ENCODE peak calls at places on chromosomes 2 and 18, in ten cellular contexts. R is RWPE1, E is left ventricle myocardium inferior, T is GM23338, D is SK-N-SH, G is body of pancreas, Q is adrenal gland, J is H1, L is SJSA1, Y is lower lobe of right lung. A is an unnamed sample.

GRCh38 chr18:31546476-31546875 is 45.2 kb upstream of the TTR start:
- DNase-seq in R (no peak), E (no peak), T (no peak), D (no peak), G (no peak), Q (no peak), J (no peak), L (no peak), Y (no peak), A (peak)

GRCh38 chr2:227163445-227163997 is 484 bp downstream of the COL4A4 start:
- DNase-seq in R (no peak), E (no peak), T (peak), D (peak), G (peak), Q (no peak), J (no peak), L (no peak), Y (no peak), A (no peak)

GRCh38 chr2:220499281-220499680 is 871.9 kb downstream of the SLC4A3 start:
- DNase-seq in R (peak), E (peak), T (no peak), D (no peak), G (no peak), Q (no peak), J (no peak), L (peak), Y (no peak), A (no peak)

GRCh38 chr2:74507145-74507925 is at the start of gene PCGF1:
- DNase-seq in R (peak), E (peak), T (peak), D (peak), G (peak), Q (peak), J (peak), L (peak), Y (peak), A (peak)

GRCh38 chr2:55718165-55719008 is 24.7 kb upstream of the PNPT1 start:
- DNase-seq in R (peak), E (no peak), T (peak), D (peak), G (peak), Q (peak), J (peak), L (peak), Y (no peak), A (peak)

GRCh38 chr2:178227187-178227586 is 32.9 kb downstream of the OSBPL6 start:
- DNase-seq in R (peak), E (no peak), T (no peak), D (no peak), G (no peak), Q (no peak), J (no peak), L (no peak), Y (no peak), A (no peak)

GRCh38 chr18:31120594-31120993 is 18.4 kb upstream of the DSC2 start:
- DNase-seq in R (no peak), E (no peak), T (no peak), D (no peak), G (no peak), Q (no peak), J (no peak), L (no peak), Y (no peak), A (no peak)

GRCh38 chr2:73984922-73985317 is 210 bp downstream of the TET3 start:
- DNase-seq in R (no peak), E (peak), T (peak), D (no peak), G (peak), Q (peak), J (peak), L (no peak), Y (peak), A (no peak)

GRCh38 chr18:24763765-24764548 is 303.5 kb downstream of the HRH4 start:
- DNase-seq in R (no peak), E (peak), T (no peak), D (no peak), G (no peak), Q (no peak), J (no peak), L (no peak), Y (no peak), A (peak)

GRCh38 chr2:28052691-28053090 is 162.2 kb downstream of the BABAM2 start:
- DNase-seq in R (no peak), E (no peak), T (no peak), D (no peak), G (no peak), Q (no peak), J (no peak), L (peak), Y (no peak), A (no peak)

GRCh38 chr2:238237441-238237840 is 2.4 kb downstream of the HES6 start:
- DNase-seq in R (no peak), E (no peak), T (no peak), D (no peak), G (no peak), Q (no peak), J (no peak), L (no peak), Y (no peak), A (no peak)

GRCh38 chr2:57190007-57190406 is 856.6 kb upstream of the VRK2 start:
- DNase-seq in R (no peak), E (no peak), T (no peak), D (no peak), G (no peak), Q (no peak), J (no peak), L (no peak), Y (no peak), A (no peak)

GRCh38 chr2:213733893-213734292 is 449.6 kb downstream of the SPAG16 start:
- DNase-seq in R (no peak), E (no peak), T (no peak), D (no peak), G (no peak), Q (no peak), J (no peak), L (no peak), Y (no peak), A (no peak)

GRCh38 chr2:132816234-132816633 is 146.2 kb upstream of the LYPD1 start:
- DNase-seq in R (no peak), E (no peak), T (peak), D (no peak), G (no peak), Q (no peak), J (no peak), L (no peak), Y (no peak), A (peak)

GRCh38 chr2:113225505-113226259 is 51.9 kb downstream of the PSD4 start:
- DNase-seq in R (no peak), E (no peak), T (peak), D (peak), G (peak), Q (no peak), J (no peak), L (no peak), Y (no peak), A (peak)

GRCh38 chr2:71646028-71646427 is 192.7 kb downstream of the DYSF start:
- DNase-seq in R (peak), E (peak), T (no peak), D (no peak), G (peak), Q (no peak), J (no peak), L (no peak), Y (no peak), A (no peak)

GRCh38 chr2:73243884-73244570 is 9.9 kb downstream of the CCT7 start:
- DNase-seq in R (peak), E (no peak), T (no peak), D (peak), G (no peak), Q (no peak), J (no peak), L (no peak), Y (no peak), A (peak)

GRCh38 chr2:183010112-183010511 is 28.1 kb downstream of the NCKAP1 start:
- DNase-seq in R (peak), E (peak), T (peak), D (no peak), G (no peak), Q (peak), J (peak), L (no peak), Y (no peak), A (peak)

GRCh38 chr2:220466251-220466691 is 838.8 kb downstream of the SLC4A3 start:
- DNase-seq in R (no peak), E (no peak), T (no peak), D (no peak), G (no peak), Q (no peak), J (no peak), L (no peak), Y (no peak), A (no peak)

GRCh38 chr2:131104487-131105155 is 515 bp upstream of the PLEKHB2 start:
- DNase-seq in R (peak), E (no peak), T (peak), D (peak), G (peak), Q (peak), J (no peak), L (peak), Y (peak), A (peak)

GRCh38 chr2:56287508-56287907 is 103.7 kb downstream of the CCDC85A start:
- DNase-seq in R (no peak), E (no peak), T (no peak), D (no peak), G (no peak), Q (no peak), J (no peak), L (no peak), Y (no peak), A (no peak)

GRCh38 chr18:23810396-23810795 is 121.1 kb downstream of the LAMA3 start:
- DNase-seq in R (no peak), E (no peak), T (no peak), D (no peak), G (no peak), Q (no peak), J (no peak), L (no peak), Y (no peak), A (no peak)

GRCh38 chr2:192155521-192156118 is 39.1 kb downstream of the TMEFF2 start:
- DNase-seq in R (no peak), E (no peak), T (no peak), D (no peak), G (no peak), Q (no peak), J (no peak), L (no peak), Y (no peak), A (no peak)

GRCh38 chr18:75407468-75408437 is 19.8 kb downstream of the SMIM21 start:
- DNase-seq in R (no peak), E (no peak), T (peak), D (no peak), G (no peak), Q (no peak), J (no peak), L (peak), Y (no peak), A (no peak)

GRCh38 chr2:6181525-6182270 is 489.5 kb downstream of the SOX11 start:
- DNase-seq in R (peak), E (no peak), T (no peak), D (no peak), G (peak), Q (no peak), J (no peak), L (peak), Y (no peak), A (peak)

GRCh38 chr2:145771526-145771925 is 1251.6 kb upstream of the ZEB2 start:
- DNase-seq in R (no peak), E (no peak), T (no peak), D (no peak), G (no peak), Q (no peak), J (no peak), L (no peak), Y (no peak), A (no peak)

GRCh38 chr2:68832161-68832869 is 38.9 kb downstream of the BMP10 start:
- DNase-seq in R (peak), E (peak), T (no peak), D (no peak), G (peak), Q (peak), J (peak), L (peak), Y (peak), A (no peak)

GRCh38 chr2:160043265-160043664 is 19.1 kb downstream of the PLA2R1 start:
- DNase-seq in R (no peak), E (no peak), T (no peak), D (no peak), G (no peak), Q (no peak), J (no peak), L (no peak), Y (no peak), A (no peak)

GRCh38 chr2:9673914-9674481 is 43.2 kb upstream of the YWHAQ start:
- DNase-seq in R (no peak), E (no peak), T (no peak), D (peak), G (no peak), Q (no peak), J (no peak), L (no peak), Y (no peak), A (no peak)

GRCh38 chr2:152647417-152648010 is 69.7 kb downstream of the PRPF40A start:
- DNase-seq in R (no peak), E (peak), T (peak), D (no peak), G (peak), Q (peak), J (no peak), L (no peak), Y (peak), A (no peak)
- H3K27ac ChIP-seq in R (no peak), E (peak), T (peak), D (peak), G (no peak), Q (peak), J (no peak), L (no peak), Y (no peak), A (no peak)

GRCh38 chr2:105373895-105374401 is 24.9 kb downstream of the FHL2 start:
- DNase-seq in R (no peak), E (no peak), T (no peak), D (no peak), G (no peak), Q (no peak), J (no peak), L (peak), Y (no peak), A (no peak)
- H3K27ac ChIP-seq in R (peak), E (peak), T (no peak), D (no peak), G (no peak), Q (peak), J (no peak), L (peak), Y (peak), A (no peak)

DNA sequence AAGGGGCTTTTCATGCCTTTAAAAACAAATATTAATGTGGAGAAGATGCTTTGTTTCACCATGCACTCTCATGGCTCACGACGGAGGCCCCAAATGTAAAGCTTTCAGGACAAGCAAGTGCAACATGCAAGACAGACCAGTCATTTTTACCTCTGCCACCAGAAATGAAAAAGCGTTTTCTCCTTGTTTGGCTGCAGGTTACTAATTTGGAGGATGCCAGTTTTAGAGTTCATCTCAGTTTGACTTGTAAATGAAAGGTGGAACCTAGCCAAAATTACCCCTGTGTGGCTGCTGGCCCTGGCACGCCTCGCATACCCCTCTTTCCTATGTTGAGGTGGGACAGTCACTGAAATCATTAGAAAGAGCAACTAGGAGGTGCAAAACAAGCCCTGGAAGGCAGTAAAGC is 138.6 kb downstream of the BCL2 start:
- DNase-seq in R (no peak), E (no peak), T (no peak), D (no peak), G (no peak), Q (no peak), J (no peak), L (no peak), Y (no peak), A (no peak)
- H3K27ac ChIP-seq in R (no peak), E (no peak), T (no peak), D (no peak), G (no peak), Q (no peak), J (no peak), L (no peak), Y (no peak), A (no peak)

GRCh38 chr18:58996131-58996632 is 131.5 kb downstream of the ZNF532 start:
- DNase-seq in R (no peak), E (no peak), T (no peak), D (no peak), G (no peak), Q (no peak), J (no peak), L (peak), Y (no peak), A (peak)
- H3K27ac ChIP-seq in R (no peak), E (peak), T (no peak), D (peak), G (no peak), Q (no peak), J (no peak), L (peak), Y (no peak), A (peak)

DNA sequence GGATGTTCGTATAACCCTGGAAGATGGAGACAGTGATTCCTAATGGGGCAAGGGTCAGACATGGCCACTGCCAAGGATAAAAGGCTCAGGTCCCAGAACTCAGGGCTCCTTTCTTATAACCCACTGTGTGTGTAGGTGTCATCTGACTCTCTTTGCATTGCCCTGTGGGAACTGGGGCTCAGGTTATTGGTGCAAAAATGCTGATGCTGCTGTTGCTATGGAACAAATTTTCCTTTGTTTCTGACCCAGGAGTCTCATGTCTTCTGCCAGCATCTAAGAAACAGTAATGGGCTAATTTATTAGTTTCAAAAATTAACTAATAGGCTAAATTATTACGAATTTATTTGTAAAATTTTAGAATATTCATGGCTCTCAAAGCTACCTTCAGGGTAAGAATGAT is 24.3 kb upstream of the LDLRAD4 start:
- DNase-seq in R (no peak), E (no peak), T (no peak), D (no peak), G (no peak), Q (no peak), J (no peak), L (no peak), Y (no peak), A (no peak)
- H3K27ac ChIP-seq in R (no peak), E (no peak), T (no peak), D (no peak), G (no peak), Q (no peak), J (no peak), L (no peak), Y (no peak), A (no peak)

GRCh38 chr18:49597152-49597551 is 35.3 kb downstream of the LIPG start:
- DNase-seq in R (no peak), E (no peak), T (peak), D (no peak), G (no peak), Q (no peak), J (no peak), L (no peak), Y (no peak), A (no peak)
- H3K27ac ChIP-seq in R (peak), E (no peak), T (no peak), D (no peak), G (no peak), Q (no peak), J (no peak), L (no peak), Y (no peak), A (no peak)

GRCh38 chr2:20349457-20350034 is 1.1 kb downstream of the PUM2 start:
- DNase-seq in R (no peak), E (no peak), T (no peak), D (no peak), G (no peak), Q (no peak), J (no peak), L (no peak), Y (no peak), A (no peak)
- H3K27ac ChIP-seq in R (peak), E (peak), T (peak), D (peak), G (peak), Q (peak), J (peak), L (peak), Y (peak), A (peak)

DNA sequence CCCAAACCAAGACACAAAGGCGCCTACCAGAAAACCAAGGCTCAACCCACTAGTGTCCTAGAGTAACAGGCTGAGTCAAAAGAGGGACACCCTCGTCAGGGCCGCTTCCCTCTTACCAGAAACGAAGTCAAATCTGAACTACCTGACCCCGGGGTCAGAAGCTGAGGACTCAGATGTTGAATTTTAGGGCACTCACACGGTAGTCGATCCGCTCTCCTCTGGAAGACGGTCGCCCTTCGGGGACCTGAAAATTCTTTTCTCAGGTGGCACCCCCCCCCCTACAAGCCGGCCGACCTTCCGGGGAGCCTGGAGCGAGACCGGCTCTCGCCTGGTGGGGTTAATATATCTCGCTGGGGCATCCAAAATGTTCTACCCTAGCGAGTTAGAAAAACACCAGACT is 121.1 kb upstream of the KCNJ3 start:
- DNase-seq in R (no peak), E (no peak), T (no peak), D (no peak), G (no peak), Q (no peak), J (no peak), L (no peak), Y (no peak), A (no peak)
- H3K27ac ChIP-seq in R (no peak), E (no peak), T (no peak), D (no peak), G (no peak), Q (no peak), J (no peak), L (no peak), Y (no peak), A (no peak)

A was measured in A673.